ENCODE peak calls at places on chromosomes 6 and 20, in ten cellular contexts. I is psoas muscle, M is breast epithelium, Y is OCI-LY7, G is gastrocnemius medialis, F is heart left ventricle, E is hepatocyte, T is right cardiac atrium, S is ovary, U is sigmoid colon. L is an unnamed sample.

GRCh38 chr6:17497701-17498100 is 102.4 kb upstream of the FAM8A1 start:
- DNase-seq in Y (no peak), F (no peak), U (no peak), E (no peak), M (no peak), G (no peak), S (no peak), I (no peak), T (no peak), L (no peak)

GRCh38 chr20:59938221-59938620 is 1.9 kb downstream of the PPP1R3D start:
- DNase-seq in I (no peak), M (no peak), F (no peak), Y (no peak), G (peak), U (no peak), S (no peak), E (no peak), T (no peak), L (no peak)

GRCh38 chr6:56866917-56867522 is 87.9 kb upstream of the BEND6 start:
- DNase-seq in G (no peak), S (no peak), F (no peak), Y (no peak), E (no peak), I (no peak), U (no peak), T (no peak), M (no peak), L (no peak)

GRCh38 chr6:6858533-6858982 is 249.2 kb upstream of the RREB1 start:
- DNase-seq in F (no peak), G (no peak), Y (no peak), M (no peak), I (no peak), T (no peak), S (no peak), U (no peak), E (no peak), L (no peak)

GRCh38 chr20:21433329-21433890 is 36.1 kb upstream of the NKX2-4 start:
- DNase-seq in Y (no peak), I (no peak), M (no peak), G (no peak), S (no peak), U (no peak), T (no peak), F (no peak), E (peak), L (no peak)

GRCh38 chr6:102732908-102733307 is 1339.4 kb downstream of the GRIK2 start:
- DNase-seq in G (no peak), I (no peak), E (no peak), F (no peak), T (no peak), Y (no peak), S (no peak), M (no peak), U (no peak), L (no peak)

GRCh38 chr6:4961322-4962168 is 42.3 kb downstream of the RPP40 start:
- DNase-seq in I (no peak), F (no peak), U (no peak), E (no peak), M (no peak), T (no peak), G (no peak), S (no peak), Y (no peak), L (no peak)

GRCh38 chr6:44415424-44415823 is 27.9 kb downstream of the CDC5L start:
- DNase-seq in F (no peak), S (no peak), U (no peak), M (no peak), Y (no peak), G (no peak), I (no peak), T (no peak), E (peak), L (no peak)

GRCh38 chr6:135036731-135037420 is 17.7 kb downstream of the HBS1L start:
- DNase-seq in G (no peak), S (no peak), E (no peak), Y (no peak), F (no peak), I (no peak), U (no peak), M (no peak), T (no peak), L (no peak)

GRCh38 chr6:6661684-6662083 is 73.2 kb downstream of the LY86 start:
- DNase-seq in T (no peak), G (peak), S (peak), E (peak), U (peak), F (no peak), Y (no peak), M (peak), I (no peak), L (peak)

GRCh38 chr6:56288347-56288746 is 41.0 kb upstream of the COL21A1 start:
- DNase-seq in F (no peak), E (no peak), G (no peak), S (no peak), M (no peak), Y (no peak), T (no peak), I (no peak), U (no peak), L (no peak)

GRCh38 chr6:14852375-14852774 is 393.5 kb upstream of the JARID2 start:
- DNase-seq in M (no peak), Y (no peak), S (no peak), G (no peak), F (no peak), I (no peak), T (no peak), E (no peak), U (no peak), L (no peak)

GRCh38 chr20:48722737-48723191 is 105.0 kb downstream of the PREX1 start:
- DNase-seq in M (no peak), Y (peak), E (peak), G (no peak), T (no peak), U (peak), I (no peak), F (no peak), S (no peak), L (no peak)

GRCh38 chr6:80520195-80520594 is 413.7 kb downstream of the BCKDHB start:
- DNase-seq in T (no peak), U (no peak), S (no peak), Y (no peak), F (no peak), M (no peak), E (no peak), I (no peak), G (no peak), L (no peak)

GRCh38 chr6:148451690-148452089 is 109.1 kb downstream of the SASH1 start:
- DNase-seq in T (peak), G (no peak), E (no peak), F (no peak), M (no peak), U (no peak), Y (no peak), S (no peak), I (no peak), L (no peak)

GRCh38 chr20:16898433-16898832 is 150.3 kb downstream of the OTOR start:
- DNase-seq in T (no peak), F (no peak), Y (no peak), M (no peak), G (no peak), U (no peak), S (no peak), E (no peak), I (no peak), L (no peak)

GRCh38 chr6:100479180-100480035 is 14.7 kb upstream of the SIM1 start:
- DNase-seq in E (peak), I (no peak), M (no peak), S (no peak), G (no peak), T (no peak), Y (peak), U (no peak), F (no peak), L (no peak)

GRCh38 chr20:60372282-60372681 is 414.1 kb downstream of the CDH26 start:
- DNase-seq in U (no peak), G (no peak), Y (no peak), T (no peak), F (no peak), M (no peak), E (no peak), I (no peak), S (no peak), L (no peak)

GRCh38 chr20:24364464-24364863 is 105.0 kb upstream of the SYNDIG1 start:
- DNase-seq in E (no peak), I (no peak), G (no peak), S (no peak), T (no peak), F (no peak), M (no peak), Y (no peak), U (no peak), L (no peak)

GRCh38 chr20:17612287-17612974 is 42.6 kb downstream of the DSTN start:
- DNase-seq in T (no peak), I (no peak), Y (no peak), F (peak), E (no peak), M (peak), U (peak), S (no peak), G (no peak), L (no peak)

GRCh38 chr6:161100072-161100471 is 108.5 kb downstream of the MAP3K4 start:
- DNase-seq in Y (no peak), T (no peak), G (no peak), S (no peak), F (no peak), I (no peak), M (no peak), U (no peak), E (peak), L (no peak)

GRCh38 chr6:7107578-7108195 is at the start of gene RREB1:
- DNase-seq in F (peak), G (peak), S (peak), U (peak), M (peak), Y (peak), T (peak), I (peak), E (peak), L (peak)

GRCh38 chr20:57540889-57541288 is 15.9 kb upstream of the CTCFL start:
- DNase-seq in F (no peak), E (no peak), I (no peak), U (peak), M (no peak), Y (no peak), S (no peak), T (no peak), G (no peak), L (no peak)

GRCh38 chr6:84618836-84619235 is 145.6 kb downstream of the TBX18 start:
- DNase-seq in Y (no peak), S (no peak), E (no peak), U (no peak), F (no peak), I (no peak), G (no peak), M (no peak), T (peak), L (no peak)

GRCh38 chr20:64192406-64192805 is 28.2 kb downstream of the MYT1 start:
- DNase-seq in G (no peak), E (peak), F (no peak), M (no peak), S (no peak), T (no peak), U (no peak), I (no peak), Y (no peak), L (no peak)

GRCh38 chr6:63635165-63635562 is 438 bp upstream of the PHF3 start:
- DNase-seq in F (no peak), U (no peak), I (no peak), E (no peak), S (no peak), Y (no peak), T (no peak), M (no peak), G (no peak), L (no peak)

GRCh38 chr20:37538003-37538402 is 10.3 kb upstream of the BLCAP start:
- DNase-seq in Y (no peak), M (no peak), F (no peak), U (no peak), S (no peak), E (peak), G (no peak), I (no peak), T (no peak), L (no peak)

GRCh38 chr6:57013501-57013900 is 33.0 kb upstream of the KIAA1586 start:
- DNase-seq in I (no peak), F (no peak), S (no peak), G (no peak), U (no peak), E (peak), Y (no peak), M (no peak), T (no peak), L (no peak)

GRCh38 chr20:63969851-63970713 is at the start of gene ZNF512B:
- DNase-seq in E (peak), U (peak), S (peak), Y (peak), G (no peak), T (peak), M (peak), I (peak), F (peak), L (peak)

GRCh38 chr6:33744001-33744848 is 2.5 kb downstream of the IP6K3 start:
- DNase-seq in T (peak), G (peak), E (peak), U (peak), M (peak), F (no peak), I (peak), S (peak), Y (peak), L (peak)

GRCh38 chr6:122666418-122666817 is 56.2 kb downstream of the PKIB start:
- DNase-seq in Y (no peak), T (no peak), I (no peak), G (no peak), M (no peak), S (no peak), U (no peak), F (no peak), E (no peak), L (no peak)

GRCh38 chr6:15265787-15266186 is 19.9 kb downstream of the JARID2 start:
- DNase-seq in T (no peak), Y (no peak), G (no peak), M (no peak), S (no peak), U (no peak), F (no peak), E (no peak), I (no peak), L (no peak)

DNA sequence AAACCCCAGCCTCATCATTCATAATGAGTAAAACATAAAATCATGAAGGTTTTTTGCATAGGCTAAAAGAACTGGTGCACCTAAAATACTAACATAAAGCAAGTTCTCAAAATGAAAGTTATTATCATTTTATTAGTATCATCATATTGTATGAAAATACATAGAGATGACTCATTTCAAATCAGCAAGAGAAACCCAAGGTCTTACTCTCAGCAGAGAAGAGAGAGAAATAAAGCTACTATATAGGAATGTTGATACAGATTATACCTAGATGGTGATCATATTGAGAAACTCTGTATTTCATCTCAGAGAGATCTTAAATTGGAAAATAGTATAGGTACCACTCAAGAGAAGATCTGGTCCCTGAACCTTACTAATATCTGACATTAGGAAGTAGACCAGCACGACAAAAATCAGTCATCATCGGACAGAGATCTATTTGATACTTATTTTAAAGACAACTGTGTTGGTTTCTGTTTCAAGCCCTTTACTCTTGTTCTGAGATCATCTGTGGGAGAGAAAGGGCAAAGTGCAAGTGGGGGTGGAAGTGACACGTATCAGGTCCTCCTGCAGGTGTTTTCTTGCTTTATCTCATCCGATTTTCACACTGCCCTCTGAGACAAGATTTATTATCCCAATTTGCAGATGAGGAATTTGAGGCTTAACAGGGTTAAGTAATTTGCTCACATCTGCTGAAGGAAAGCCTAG is 532.3 kb downstream of the MAFB start:
- DNase-seq in T (no peak), G (no peak), Y (no peak), E (peak), S (no peak), M (no peak), I (no peak), F (no peak), U (no peak), L (no peak)
- H3K4me3 ChIP-seq in T (no peak), G (no peak), Y (no peak), E (no peak), S (no peak), M (no peak), I (no peak), F (no peak), U (no peak), L (no peak)

GRCh38 chr20:43752051-43752360 is 25.2 kb upstream of the GTSF1L start:
- DNase-seq in S (no peak), U (no peak), I (no peak), Y (no peak), F (no peak), E (no peak), T (no peak), M (no peak), G (no peak), L (no peak)

GRCh38 chr20:43755851-43756250 is 29.0 kb upstream of the GTSF1L start:
- DNase-seq in T (no peak), I (no peak), Y (no peak), M (no peak), F (no peak), S (no peak), E (no peak), U (no peak), G (no peak), L (no peak)

GRCh38 chr20:43751167-43752050 is 24.6 kb upstream of the GTSF1L start:
- DNase-seq in T (no peak), I (no peak), M (no peak), E (no peak), G (no peak), U (no peak), S (no peak), F (no peak), Y (peak), L (no peak)

GRCh38 chr20:43752561-43753301 is 25.9 kb upstream of the GTSF1L start:
- DNase-seq in G (no peak), Y (peak), M (no peak), F (peak), E (no peak), T (no peak), U (no peak), I (no peak), S (no peak), L (peak)

DNA sequence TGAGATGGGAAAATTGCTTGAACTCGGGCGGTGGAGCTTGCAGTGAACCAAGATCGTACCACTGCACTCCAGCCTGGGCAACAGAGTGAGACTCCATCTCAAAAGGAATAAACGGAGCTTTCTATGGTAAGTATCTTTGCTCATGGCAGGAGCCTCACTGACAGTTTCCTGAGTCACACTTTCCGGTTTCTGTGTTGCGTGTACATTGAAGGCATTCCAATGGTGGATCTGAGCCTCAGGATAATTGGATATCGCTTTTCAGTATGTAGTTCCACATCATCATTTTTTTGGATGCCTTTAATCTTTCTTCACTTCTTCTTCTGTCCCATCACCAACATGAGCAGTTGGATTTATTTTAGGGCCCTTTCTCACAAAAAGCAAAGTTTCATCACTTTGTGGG is 28.6 kb upstream of the GTSF1L start:
- DNase-seq in Y (no peak), T (no peak), I (no peak), F (no peak), S (no peak), M (no peak), G (no peak), E (no peak), U (no peak), L (no peak)
- H3K27ac ChIP-seq in Y (no peak), T (no peak), I (no peak), F (no peak), S (no peak), M (no peak), G (no peak), E (no peak), U (no peak), L (no peak)

DNA sequence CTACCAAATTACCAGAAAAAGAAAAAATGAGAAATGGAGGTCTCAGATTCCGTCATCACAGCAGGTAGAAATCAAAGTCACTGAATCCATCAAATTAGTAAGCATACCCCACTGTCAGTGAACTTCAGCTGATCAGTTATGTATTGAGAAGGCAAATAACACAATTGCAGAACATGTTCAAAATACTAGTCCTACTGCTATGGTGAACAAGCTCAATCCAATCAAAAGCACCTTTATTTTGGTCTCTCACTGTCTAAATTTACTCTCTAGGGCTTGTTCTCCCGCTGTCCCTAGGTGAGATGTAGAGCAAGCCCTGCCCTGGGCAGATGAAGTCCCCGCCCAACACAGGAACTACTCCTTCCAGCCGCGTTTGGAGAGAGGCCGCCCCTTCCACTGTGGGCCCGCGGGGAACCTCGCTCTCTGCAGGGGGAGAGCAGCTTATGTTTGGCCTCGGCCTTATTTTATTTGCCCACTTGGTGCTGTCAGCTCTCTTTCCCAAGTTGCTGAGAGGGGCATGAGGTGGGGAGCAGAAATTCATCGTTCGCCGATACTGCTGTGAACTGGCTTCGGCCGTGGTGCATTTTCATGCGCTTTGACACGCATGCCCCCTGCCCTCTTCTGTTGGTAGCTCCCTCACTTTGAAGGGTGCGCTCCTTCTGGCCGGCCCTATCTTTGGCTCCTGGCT is 14.3 kb upstream of the MAP1LC3A start:
- DNase-seq in U (no peak), S (no peak), I (no peak), Y (no peak), M (no peak), T (no peak), G (no peak), F (no peak), E (no peak), L (no peak)
- H3K4me3 ChIP-seq in U (no peak), S (no peak), I (no peak), Y (no peak), M (no peak), T (peak), G (no peak), F (no peak), E (no peak), L (no peak)

GRCh38 chr20:47544240-47544639 is 42.6 kb downstream of the NCOA3 start:
- DNase-seq in M (no peak), T (no peak), I (no peak), E (no peak), F (no peak), S (no peak), G (no peak), Y (no peak), U (no peak), L (no peak)

GRCh38 chr20:47543006-47543431 is 41.3 kb downstream of the NCOA3 start:
- DNase-seq in M (no peak), U (no peak), T (no peak), S (no peak), Y (no peak), G (no peak), E (no peak), F (no peak), I (no peak), L (no peak)

GRCh38 chr20:47544852-47545251 is 43.2 kb downstream of the NCOA3 start:
- DNase-seq in M (no peak), F (no peak), U (no peak), T (no peak), I (no peak), G (no peak), E (no peak), S (no peak), Y (no peak), L (no peak)

GRCh38 chr20:47540443-47541354 is 39.0 kb downstream of the NCOA3 start:
- DNase-seq in S (no peak), G (no peak), U (no peak), T (no peak), M (no peak), Y (peak), E (peak), F (no peak), I (no peak), L (no peak)

GRCh38 chr20:47541355-47541922 is 39.8 kb downstream of the NCOA3 start:
- DNase-seq in M (no peak), T (no peak), I (no peak), F (no peak), Y (no peak), G (no peak), U (no peak), S (no peak), E (no peak), L (no peak)
- H3K27ac ChIP-seq in M (no peak), T (no peak), I (no peak), F (no peak), Y (no peak), G (no peak), U (no peak), S (no peak), E (no peak), L (no peak)

L was measured in left lung.